ENCODE peak calls at places on chromosomes 2 and 18, in five cellular contexts. F, H, J, C and E are unnamed samples.

GRCh38 chr2:202046577-202046976 is 12.9 kb downstream of the FZD7 start:
- DNase-seq in C (no peak), F (no peak), J (no peak), H (no peak), E (no peak)

GRCh38 chr2:40797115-40797514 is 345.2 kb upstream of the SLC8A1 start:
- DNase-seq in F (no peak), J (no peak), H (no peak), C (no peak), E (no peak)

GRCh38 chr2:39409697-39410389 is 27.2 kb downstream of the MAP4K3 start:
- DNase-seq in J (no peak), F (no peak), C (no peak), H (no peak), E (no peak)

GRCh38 chr18:10284571-10285282 is 169.7 kb upstream of the APCDD1 start:
- DNase-seq in F (no peak), H (no peak), J (no peak), C (no peak), E (no peak)

GRCh38 chr2:639703-640102 is 37.5 kb downstream of the TMEM18 start:
- DNase-seq in H (no peak), J (peak; percentile 54), F (no peak), C (no peak), E (no peak)

GRCh38 chr18:44839239-44839666 is 158.6 kb downstream of the SETBP1 start:
- DNase-seq in C (no peak), J (no peak), H (peak; percentile 80), F (peak; percentile 87), E (peak; percentile 36)

GRCh38 chr2:164896634-164897033 is 55.0 kb upstream of the COBLL1 start:
- DNase-seq in H (no peak), F (no peak), J (no peak), C (no peak), E (no peak)

GRCh38 chr2:150495993-150496627 is 8.6 kb upstream of the RND3 start:
- DNase-seq in C (no peak), F (no peak), J (no peak), H (no peak), E (no peak)

GRCh38 chr2:178025551-178026185 is 46.9 kb downstream of the PDE11A start:
- DNase-seq in C (no peak), J (no peak), F (no peak), H (no peak), E (no peak)

GRCh38 chr18:10689231-10689953 is 163.6 kb downstream of the NAPG start:
- DNase-seq in C (no peak), H (no peak), F (no peak), J (no peak), E (no peak)

GRCh38 chr2:112821142-112821541 is 15.4 kb downstream of the IL1B start:
- DNase-seq in C (no peak), H (no peak), F (no peak), J (no peak), E (no peak)

GRCh38 chr18:3624818-3625716 is 175.1 kb downstream of the TGIF1 start:
- DNase-seq in F (peak; percentile 72), H (peak; percentile 42), J (no peak), C (no peak), E (no peak)

GRCh38 chr18:31247574-31248199 is 70.3 kb upstream of the DSG1 start:
- DNase-seq in F (no peak), J (no peak), C (no peak), H (no peak), E (no peak)

GRCh38 chr18:25599443-25599842 is 247.5 kb upstream of the ZNF521 start:
- DNase-seq in J (no peak), C (no peak), H (no peak), F (no peak), E (no peak)

GRCh38 chr2:220847587-220847986 is 724.5 kb downstream of the EPHA4 start:
- DNase-seq in H (no peak), F (no peak), C (no peak), J (no peak), E (no peak)

GRCh38 chr2:240919786-240920782 is 13.9 kb downstream of the CROCC2 start:
- DNase-seq in H (peak; percentile 7), F (peak; percentile 50), J (peak; percentile 77), C (peak; percentile 45), E (no peak)

GRCh38 chr2:28976584-28976983 is 4.5 kb upstream of the TOGARAM2 start:
- DNase-seq in J (no peak), C (no peak), H (no peak), F (peak; percentile 56), E (no peak)

GRCh38 chr18:42053188-42053781 is 98.3 kb downstream of the PIK3C3 start:
- DNase-seq in C (no peak), J (no peak), F (no peak), H (peak; percentile 35), E (peak; percentile 6)

GRCh38 chr2:9889812-9890261 is 46.6 kb downstream of the TAF1B start:
- DNase-seq in C (no peak), J (no peak), H (no peak), F (no peak), E (no peak)
- H3K36me3 ChIP-seq in C (no peaks in the 10 kb centered on the region), J (peaks cover 5% of the 10 kb centered on the region), H (no peaks in the 10 kb centered on the region), F (no peaks in the 10 kb centered on the region), E (no peaks in the 10 kb centered on the region)

GRCh38 chr2:172518995-172519394 is 36.9 kb upstream of the PDK1 start:
- DNase-seq in J (no peak), F (no peak), C (no peak), H (no peak), E (no peak)

GRCh38 chr2:172513524-172513900 is 42.4 kb upstream of the PDK1 start:
- DNase-seq in J (no peak), F (no peak), C (no peak), H (no peak), E (no peak)

GRCh38 chr2:172513935-172514586 is 41.8 kb upstream of the PDK1 start:
- DNase-seq in J (no peak), F (no peak), H (no peak), C (no peak), E (no peak)

GRCh38 chr2:172512810-172513523 is 42.9 kb upstream of the PDK1 start:
- DNase-seq in J (no peak), H (no peak), F (no peak), C (no peak), E (no peak)

DNA sequence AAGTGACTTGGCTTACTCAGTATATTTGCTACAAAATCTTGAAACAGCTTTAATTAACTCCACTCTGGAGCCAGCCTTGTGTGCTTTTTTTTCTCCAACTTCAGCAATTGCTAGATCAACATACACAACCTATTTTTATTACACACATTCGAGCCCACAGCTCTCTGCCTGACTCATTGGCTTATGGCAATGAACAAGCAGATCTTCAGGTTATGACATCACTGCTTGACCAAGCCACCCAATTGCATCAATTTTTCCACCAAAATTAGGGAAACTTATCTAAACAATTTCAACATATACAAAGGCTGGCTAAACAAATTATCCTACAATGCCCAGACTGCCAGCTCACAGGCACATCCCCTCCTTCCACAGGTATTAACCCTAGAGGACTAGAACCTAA is 39.6 kb upstream of the PDK1 start:
- DNase-seq in J (no peak), H (no peak), F (no peak), C (no peak), E (no peak)
- TF ChIP-seq POLR2AphosphoS5 in J (no peak), H (no peak), F (no peak), C (no peak), E (no peak)

DNA sequence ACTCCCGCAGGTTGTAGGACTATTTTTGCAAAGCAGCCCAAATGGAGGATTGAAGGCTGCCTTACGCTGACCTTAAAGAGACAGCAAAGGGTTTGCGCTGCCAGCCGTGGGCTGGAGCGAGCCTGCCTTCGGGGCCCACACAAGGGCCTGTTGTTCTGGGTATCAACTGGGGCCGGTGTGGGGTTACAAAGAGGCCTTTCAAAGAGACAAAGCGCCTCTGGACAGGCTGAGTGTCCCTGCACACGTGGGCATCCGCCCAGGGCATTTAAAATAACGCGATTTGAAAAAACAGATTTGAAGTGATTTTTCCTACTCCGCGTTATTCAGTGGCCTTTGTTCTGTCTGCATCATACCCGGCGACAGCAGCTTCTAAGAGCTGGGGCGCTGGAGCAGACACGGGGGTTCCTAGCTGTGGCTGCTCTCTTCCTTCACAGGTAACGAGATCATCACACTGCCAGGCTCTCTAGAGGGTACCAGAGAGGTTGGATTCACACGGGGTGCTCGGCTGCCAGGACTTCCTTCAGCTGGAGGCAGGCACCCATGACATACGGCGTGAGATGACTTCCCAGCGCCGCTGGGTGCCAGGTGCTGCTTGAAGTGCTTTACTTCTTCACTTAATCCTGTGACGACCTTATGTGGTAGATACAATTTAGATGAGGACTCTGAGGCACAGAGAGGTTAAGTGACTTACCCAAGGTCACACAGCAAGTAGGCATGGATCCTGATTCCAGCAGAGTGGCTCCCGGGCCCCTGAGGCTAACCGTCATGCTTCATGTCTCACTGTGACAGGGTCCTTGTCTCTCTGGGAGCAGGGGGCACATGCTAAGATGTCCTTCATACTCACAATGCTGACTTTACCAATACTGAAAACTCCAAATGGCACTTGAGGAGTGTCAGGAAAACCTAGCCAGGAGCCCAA is 32.3 kb downstream of the MAL start:
- DNase-seq in J (peak; percentile 55), C (peak; percentile 22), F (peak; percentile 75), H (no peak), E (no peak)
- H3K36me3 ChIP-seq in J (no peaks in the 10 kb centered on the region), C (no peaks in the 10 kb centered on the region), F (no peaks in the 10 kb centered on the region), H (no peaks in the 10 kb centered on the region), E (no peaks in the 10 kb centered on the region)

GRCh38 chr2:10574911-10575310 is 114.9 kb downstream of the NOL10 start:
- DNase-seq in H (no peak), C (no peak), J (no peak), F (no peak), E (no peak)

GRCh38 chr2:10572693-10573092 is 117.1 kb downstream of the NOL10 start:
- DNase-seq in J (no peak), F (no peak), C (no peak), H (no peak), E (no peak)

GRCh38 chr2:10576456-10576855 is 113.3 kb downstream of the NOL10 start:
- DNase-seq in C (no peak), H (no peak), J (no peak), F (no peak), E (no peak)

GRCh38 chr2:10573709-10574108 is 116.1 kb downstream of the NOL10 start:
- DNase-seq in F (no peak), C (no peak), H (no peak), J (no peak), E (no peak)

DNA sequence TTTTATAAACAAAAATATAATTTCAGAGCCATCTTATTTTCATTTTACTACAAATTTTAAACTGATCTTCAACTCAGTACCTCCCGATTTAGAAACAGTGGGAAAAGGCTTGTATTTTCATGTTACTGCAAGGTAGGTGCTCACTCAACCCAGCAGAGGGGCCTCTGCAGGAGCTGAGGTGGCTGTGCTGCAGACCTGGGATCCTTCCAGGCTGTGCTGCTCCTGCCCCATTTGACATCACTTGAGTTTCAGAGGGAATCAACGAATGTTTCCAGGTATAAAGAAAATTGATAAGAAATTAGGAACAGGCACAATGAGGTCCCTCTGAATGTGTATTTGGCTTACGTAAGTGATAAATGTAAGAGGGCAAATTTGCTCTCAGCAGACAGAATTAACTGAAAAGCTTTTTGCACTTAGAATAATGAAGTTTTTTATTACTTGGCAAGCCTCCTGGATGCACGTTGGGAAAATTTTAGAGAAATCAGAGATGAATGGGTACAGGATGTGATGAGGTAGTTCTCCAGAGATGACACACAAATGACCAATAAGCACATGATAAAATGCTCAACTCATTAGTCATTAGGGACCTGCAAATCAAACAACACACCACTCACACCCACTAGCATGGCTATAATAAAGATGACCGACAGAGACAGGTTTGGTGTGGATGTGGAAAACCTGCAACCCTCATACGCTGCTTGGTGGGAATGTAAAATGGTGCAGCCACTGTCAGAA is 114.0 kb downstream of the NOL10 start:
- DNase-seq in J (no peak), C (no peak), H (no peak), F (no peak), E (no peak)
- TF ChIP-seq POLR2AphosphoS5 in J (no peak), C (no peak), H (no peak), F (no peak), E (no peak)